ENCODE peak calls at places on chromosomes 13 and 19, in ten cellular contexts. P is progenitor cell of endocrine pancreas; T is SJCRH30; H is T-helper 2 cell; B is amygdala; L is NCI-H1092 treated with DMSO at 0.1 percent for 48 hours; Q is epithelial cell of esophagus; D is HCEC 1CT; S is CD4-positive, alpha-beta memory T cell; O is DMS153. M is an unnamed sample.

GRCh38 chr13:112724788-112725345 is 35.0 kb downstream of the ATP11A start:
- DNase-seq in P (no peak), L (no peak), O (no peak), Q (peak), H (no peak), T (no peak), D (no peak), B (no peak), S (no peak), M (no peak)

GRCh38 chr19:40797166-40797962 is 1.6 kb upstream of the EGLN2 start:
- DNase-seq in P (no peak), O (no peak), S (no peak), B (no peak), Q (no peak), H (no peak), T (no peak), L (no peak), D (no peak), M (no peak)

GRCh38 chr13:113646921-113647340 is 11.1 kb downstream of the ATP4B start:
- DNase-seq in B (no peak), T (no peak), O (no peak), H (no peak), P (no peak), S (no peak), L (no peak), Q (no peak), D (no peak), M (no peak)

GRCh38 chr13:73179906-73180305 is 121.1 kb downstream of the KLF5 start:
- DNase-seq in S (no peak), H (no peak), L (no peak), Q (no peak), P (no peak), T (no peak), O (no peak), B (no peak), D (peak), M (no peak)

GRCh38 chr19:33225458-33225925 is at the start of gene SLC7A10:
- DNase-seq in P (no peak), O (no peak), L (no peak), S (no peak), Q (no peak), B (no peak), H (no peak), T (no peak), D (no peak), M (no peak)

GRCh38 chr13:111216166-111216960 is 101.3 kb downstream of the ARHGEF7 start:
- DNase-seq in T (peak), L (peak), Q (peak), O (peak), D (peak), P (peak), B (no peak), H (no peak), S (no peak), M (no peak)

GRCh38 chr13:85819513-85819912 is 20.3 kb upstream of the SLITRK6 start:
- DNase-seq in L (no peak), O (no peak), S (no peak), D (no peak), P (no peak), H (no peak), Q (no peak), B (no peak), T (no peak), M (no peak)

GRCh38 chr13:111920932-111921705 is 145.8 kb upstream of the SOX1 start:
- DNase-seq in B (no peak), Q (no peak), O (peak), D (no peak), S (no peak), L (no peak), H (no peak), T (no peak), P (no peak), M (no peak)

GRCh38 chr13:82002693-82003092 is 1661.8 kb upstream of the SPRY2 start:
- DNase-seq in T (no peak), B (no peak), O (no peak), P (no peak), L (no peak), H (no peak), S (no peak), D (no peak), Q (no peak), M (no peak)

GRCh38 chr19:50889638-50890037 is 16.4 kb downstream of the KLK2 start:
- DNase-seq in S (no peak), L (no peak), O (no peak), T (no peak), P (no peak), D (no peak), H (no peak), B (no peak), Q (no peak), M (no peak)

GRCh38 chr19:15265849-15266248 is 33.6 kb upstream of the EPHX3 start:
- DNase-seq in S (no peak), T (peak), O (no peak), B (peak), L (peak), H (no peak), Q (peak), D (peak), P (no peak), M (peak)

GRCh38 chr13:100987993-100988392 is 313.4 kb upstream of the TMTC4 start:
- DNase-seq in Q (peak), O (no peak), S (no peak), H (no peak), D (no peak), T (no peak), L (peak), B (no peak), P (no peak), M (peak)

GRCh38 chr13:110680852-110681251 is 25.1 kb downstream of the CARS2 start:
- DNase-seq in L (no peak), O (no peak), B (no peak), H (no peak), D (no peak), Q (peak), P (no peak), S (no peak), T (peak), M (no peak)

GRCh38 chr19:56125806-56126590 is 4.9 kb upstream of the ZNF787 start:
- DNase-seq in T (peak), P (no peak), D (no peak), Q (no peak), O (no peak), B (no peak), H (no peak), S (no peak), L (no peak), M (no peak)

GRCh38 chr19:54317108-54317964 is 4.4 kb upstream of the LILRA5 start:
- DNase-seq in T (no peak), S (no peak), O (no peak), D (no peak), P (no peak), B (no peak), Q (no peak), H (no peak), L (no peak), M (no peak)

GRCh38 chr13:24540236-24541126 is 27.9 kb upstream of the PARP4 start:
- DNase-seq in S (no peak), O (no peak), Q (no peak), D (no peak), H (no peak), B (no peak), P (no peak), T (no peak), L (no peak), M (no peak)

GRCh38 chr13:33799950-33800592 is 17.9 kb upstream of the RFC3 start:
- DNase-seq in H (no peak), D (peak), L (peak), P (no peak), O (no peak), B (no peak), S (no peak), T (no peak), Q (peak), M (peak)

GRCh38 chr19:50678323-50678722 is 29.1 kb downstream of the C19orf81 start:
- DNase-seq in S (no peak), B (no peak), Q (no peak), T (no peak), O (no peak), D (no peak), L (no peak), H (no peak), P (no peak), M (no peak)

GRCh38 chr19:46946611-46947238 is 72.9 kb upstream of the NPAS1 start:
- DNase-seq in L (no peak), S (no peak), B (no peak), H (no peak), D (no peak), P (no peak), T (no peak), O (no peak), Q (no peak), M (no peak)

GRCh38 chr19:1467512-1468273 is 11.3 kb downstream of the C19orf25 start:
- DNase-seq in Q (no peak), H (no peak), D (no peak), B (no peak), O (no peak), S (peak), L (no peak), T (no peak), P (no peak), M (no peak)

GRCh38 chr13:20983386-20983785 is 78.0 kb downstream of the LATS2 start:
- DNase-seq in L (no peak), O (no peak), T (no peak), P (no peak), B (no peak), D (no peak), H (no peak), S (no peak), Q (no peak), M (no peak)

GRCh38 chr13:60396008-60396782 is 825 bp upstream of the TDRD3 start:
- DNase-seq in D (peak), T (peak), P (peak), Q (peak), S (peak), H (peak), L (peak), B (peak), O (peak), M (peak)

GRCh38 chr19:17289489-17289888 is 7.8 kb downstream of the ANKLE1 start:
- DNase-seq in S (no peak), L (no peak), B (no peak), P (peak), O (no peak), D (peak), Q (peak), H (no peak), T (peak), M (no peak)

GRCh38 chr13:112851107-112852046 is 117.6 kb upstream of the MCF2L start:
- DNase-seq in Q (no peak), S (no peak), D (no peak), L (no peak), O (no peak), T (no peak), P (no peak), H (no peak), B (no peak), M (no peak)

GRCh38 chr19:6065685-6066365 is 44.5 kb downstream of the RFX2 start:
- DNase-seq in D (peak), H (no peak), Q (peak), L (peak), P (no peak), S (peak), B (no peak), T (no peak), O (peak), M (no peak)

GRCh38 chr13:56501750-56502149 is 639.0 kb upstream of the PRR20A start:
- DNase-seq in P (no peak), Q (peak), T (no peak), H (no peak), B (no peak), L (no peak), D (no peak), S (no peak), O (no peak), M (no peak)

GRCh38 chr13:39108746-39109145 is 70.5 kb downstream of the NHLRC3 start:
- DNase-seq in B (no peak), O (no peak), H (no peak), D (no peak), T (no peak), L (no peak), Q (no peak), P (no peak), S (no peak), M (no peak)

GRCh38 chr13:109785141-109785891 is 1.1 kb downstream of the IRS2 start:
- DNase-seq in B (no peak), Q (peak), H (peak), P (peak), S (peak), L (peak), T (peak), D (peak), O (peak), M (no peak)

GRCh38 chr13:36282818-36283432 is 14.7 kb downstream of the CCDC169 start:
- DNase-seq in S (no peak), H (no peak), Q (peak), L (peak), D (peak), T (no peak), P (no peak), B (no peak), O (peak), M (peak)

GRCh38 chr19:1469936-1470863 is 8.8 kb downstream of the C19orf25 start:
- DNase-seq in B (no peak), H (peak), D (peak), Q (peak), O (peak), S (peak), L (no peak), T (peak), P (no peak), M (peak)

GRCh38 chr13:104314321-104314720 is 1248.1 kb upstream of the SLC10A2 start:
- DNase-seq in L (no peak), Q (no peak), D (no peak), P (no peak), H (no peak), B (no peak), O (no peak), T (no peak), S (no peak), M (no peak)

GRCh38 chr19:623974-624373 is 9.4 kb downstream of the POLRMT start:
- DNase-seq in T (no peak), O (no peak), Q (no peak), H (no peak), S (no peak), L (no peak), D (no peak), P (no peak), B (no peak), M (no peak)

GRCh38 chr19:19602136-19602712 is 16.3 kb downstream of the PBX4 start:
- DNase-seq in T (no peak), S (peak), L (no peak), P (no peak), O (no peak), H (no peak), Q (peak), B (no peak), D (no peak), M (no peak)

GRCh38 chr13:40272776-40273139 is 393.7 kb downstream of the FOXO1 start:
- DNase-seq in T (no peak), H (no peak), P (no peak), S (no peak), B (no peak), L (no peak), Q (peak), D (no peak), O (no peak), M (no peak)

GRCh38 chr13:75870397-75870801 is 234.3 kb downstream of the LMO7 start:
- DNase-seq in Q (peak), B (no peak), H (no peak), S (peak), O (no peak), P (no peak), L (peak), T (no peak), D (peak), M (no peak)

GRCh38 chr13:39765801-39766463 is 110.5 kb downstream of the COG6 start:
- DNase-seq in S (no peak), L (peak), T (peak), Q (peak), O (peak), H (no peak), P (no peak), B (peak), D (peak), M (peak)

GRCh38 chr19:35165200-35166058 is 10.9 kb downstream of the FXYD5 start:
- DNase-seq in D (no peak), S (no peak), H (no peak), P (no peak), Q (no peak), T (no peak), O (no peak), L (no peak), B (no peak), M (no peak)

GRCh38 chr13:73215807-73216206 is 157.0 kb downstream of the KLF5 start:
- DNase-seq in B (no peak), D (peak), H (no peak), L (no peak), T (no peak), S (no peak), O (no peak), Q (no peak), P (no peak), M (no peak)

M was measured in putamen.